ENCODE peak calls at places on chromosomes 6 and 20, in seven cellular contexts. C is activated T-helper 1 cell treated with Interleukin-2 at 50 U/mL for 16 hours, P is Karpas-422, E is NCI-H187, I is T follicular helper cell, W is NCI-H446, S is smooth muscle cell of the brain vasculature. R is an unnamed sample.

GRCh38 chr20:57601211-57601570 is 19.0 kb downstream of the ZBP1 start:
- DNase-seq in C (no peak), P (no peak), E (no peak), I (no peak), W (no peak), S (no peak), R (no peak)

GRCh38 chr20:17525650-17526049 is 5.5 kb downstream of the BFSP1 start:
- DNase-seq in C (no peak), P (peak; percentile 72), E (no peak), I (no peak), W (no peak), S (no peak), R (no peak)

GRCh38 chr6:139982652-139983051 is 608.2 kb upstream of the CITED2 start:
- DNase-seq in C (no peak), P (no peak), E (no peak), I (no peak), W (peak; percentile 44), S (peak; percentile 83), R (no peak)

GRCh38 chr6:106643061-106643460 is 13.7 kb downstream of the QRSL1 start:
- DNase-seq in C (no peak), P (no peak), E (no peak), I (no peak), W (no peak), S (no peak), R (no peak)

GRCh38 chr6:49565855-49566254 is 15.4 kb downstream of the C6orf141 start:
- DNase-seq in C (no peak), P (no peak), E (no peak), I (no peak), W (no peak), S (peak; percentile 4), R (no peak)

GRCh38 chr6:106182455-106182854 is 96.3 kb downstream of the PRDM1 start:
- DNase-seq in C (no peak), P (no peak), E (no peak), I (no peak), W (no peak), S (no peak), R (no peak)

GRCh38 chr6:6556162-6556737 is 32.3 kb upstream of the LY86 start:
- DNase-seq in C (no peak), P (no peak), E (no peak), I (no peak), W (peak; percentile 19), S (no peak), R (no peak)

GRCh38 chr6:126786262-126786661 is 332.2 kb upstream of the RSPO3 start:
- DNase-seq in C (no peak), P (no peak), E (no peak), I (no peak), W (no peak), S (no peak), R (no peak)

GRCh38 chr6:114087496-114087895 is 116.5 kb upstream of the HDAC2 start:
- DNase-seq in C (no peak), P (no peak), E (no peak), I (no peak), W (no peak), S (no peak), R (no peak)

GRCh38 chr6:2818593-2818992 is 23.1 kb downstream of the SERPINB1 start:
- DNase-seq in C (no peak), P (no peak), E (no peak), I (no peak), W (no peak), S (no peak), R (no peak)

R was measured in T-helper 22 cell.